ENCODE peak calls at places on chromosomes 12 and 14, in ten cellular contexts. A, W, V, X, N, R, Z, K, C and D are unnamed samples.

GRCh38 chr12:52634266-52635056 is 16.1 kb upstream of the KRT73 start:
- DNase-seq in K (no peak), W (no peak), V (no peak), C (no peak), N (no peak), A (no peak), X (no peak), Z (no peak), R (no peak), D (no peak)

GRCh38 chr14:65847065-65847847 is 434.7 kb downstream of the FUT8 start:
- DNase-seq in C (no peak), V (peak), R (peak), Z (peak), N (peak), A (peak), K (peak), X (no peak), W (peak), D (no peak)

GRCh38 chr14:75821828-75822521 is 159.8 kb downstream of the TGFB3 start:
- DNase-seq in Z (no peak), N (no peak), W (no peak), C (peak), R (no peak), X (no peak), A (no peak), K (no peak), V (no peak), D (no peak)

GRCh38 chr14:54660712-54661111 is 93.8 kb downstream of the SAMD4A start:
- DNase-seq in X (no peak), N (no peak), A (no peak), C (no peak), V (no peak), R (no peak), Z (no peak), W (no peak), K (no peak), D (no peak)

GRCh38 chr12:56518570-56518969 is 3.0 kb upstream of the RBMS2 start:
- DNase-seq in W (no peak), K (no peak), R (no peak), C (peak), N (no peak), Z (no peak), V (no peak), X (no peak), A (no peak), D (no peak)

GRCh38 chr12:11656550-11656949 is 7.1 kb downstream of the ETV6 start:
- DNase-seq in X (no peak), N (no peak), A (no peak), V (no peak), R (no peak), Z (no peak), W (no peak), C (no peak), K (no peak), D (no peak)

GRCh38 chr12:108148521-108149074 is 19.5 kb downstream of the WSCD2 start:
- DNase-seq in A (no peak), R (no peak), N (no peak), W (no peak), K (no peak), Z (no peak), C (no peak), V (no peak), X (no peak), D (no peak)

GRCh38 chr12:42862055-42862454 is 272.5 kb upstream of the PRICKLE1 start:
- DNase-seq in W (no peak), K (no peak), X (no peak), Z (no peak), A (no peak), V (no peak), N (no peak), C (no peak), R (no peak), D (no peak)

GRCh38 chr12:2057041-2057792 is 4.4 kb downstream of the CACNA1C start:
- DNase-seq in Z (peak), W (peak), R (peak), X (no peak), N (peak), V (no peak), C (peak), A (no peak), K (no peak), D (no peak)

GRCh38 chr12:45730116-45730841 is 773 bp downstream of the ARID2 start:
- DNase-seq in X (no peak), C (peak), A (peak), K (peak), R (peak), Z (peak), V (peak), N (peak), W (peak), D (no peak)

GRCh38 chr14:88983755-88984154 is 159.3 kb downstream of the TTC8 start:
- DNase-seq in X (no peak), C (peak), K (no peak), Z (no peak), V (no peak), N (no peak), A (no peak), R (no peak), W (no peak), D (no peak)